ENCODE peak calls at places on chromosomes 13 and 19, in four cellular contexts. P, M, D and X are unnamed samples.

GRCh38 chr13:78102121-78102677 is 183.6 kb upstream of the EDNRB start:
- DNase-seq in M (no peak), P (no peak), D (no peak), X (no peak)

GRCh38 chr13:33872005-33872351 is 54.0 kb downstream of the RFC3 start:
- DNase-seq in D (peak; percentile 91), P (no peak), M (no peak), X (no peak)

GRCh38 chr19:42143341-42144234 is 11.3 kb upstream of the POU2F2 start:
- DNase-seq in P (peak; percentile 83), M (no peak), D (no peak), X (peak; percentile 41)

GRCh38 chr13:39417131-39417530 is 185.9 kb downstream of the LHFPL6 start:
- DNase-seq in M (no peak), D (no peak), P (peak; percentile 45), X (peak; percentile 33)

GRCh38 chr19:33375760-33376159 is 2.3 kb downstream of the CEBPG start:
- DNase-seq in P (no peak), M (no peak), D (peak; percentile 46), X (no peak)

GRCh38 chr13:112028481-112028880 is 38.5 kb upstream of the SOX1 start:
- DNase-seq in D (no peak), P (no peak), M (no peak), X (no peak)

GRCh38 chr19:21604351-21604926 is 99.0 kb downstream of the ZNF429 start:
- DNase-seq in D (no peak), P (no peak), M (no peak), X (no peak)

GRCh38 chr13:40389081-40389641 is 277.3 kb downstream of the FOXO1 start:
- DNase-seq in M (no peak), D (no peak), P (no peak), X (no peak)

GRCh38 chr19:58374200-58374599 is 6.6 kb downstream of the ZNF837 start:
- DNase-seq in D (no peak), M (no peak), P (no peak), X (no peak)

GRCh38 chr19:51861870-51862622 is 25.7 kb downstream of the ZNF577 start:
- DNase-seq in D (no peak), M (no peak), P (no peak), X (no peak)
- TF ChIP-seq ELF4 in D (no peak), M (no peak), P (no peak), X (no peak)

GRCh38 chr19:888615-889385 is 4.2 kb downstream of the MED16 start:
- DNase-seq in D (no peak), M (peak; percentile 66), P (no peak), X (no peak)
- TF ChIP-seq ELF4 in D (no peak), M (no peak), P (no peak), X (no peak)

DNA sequence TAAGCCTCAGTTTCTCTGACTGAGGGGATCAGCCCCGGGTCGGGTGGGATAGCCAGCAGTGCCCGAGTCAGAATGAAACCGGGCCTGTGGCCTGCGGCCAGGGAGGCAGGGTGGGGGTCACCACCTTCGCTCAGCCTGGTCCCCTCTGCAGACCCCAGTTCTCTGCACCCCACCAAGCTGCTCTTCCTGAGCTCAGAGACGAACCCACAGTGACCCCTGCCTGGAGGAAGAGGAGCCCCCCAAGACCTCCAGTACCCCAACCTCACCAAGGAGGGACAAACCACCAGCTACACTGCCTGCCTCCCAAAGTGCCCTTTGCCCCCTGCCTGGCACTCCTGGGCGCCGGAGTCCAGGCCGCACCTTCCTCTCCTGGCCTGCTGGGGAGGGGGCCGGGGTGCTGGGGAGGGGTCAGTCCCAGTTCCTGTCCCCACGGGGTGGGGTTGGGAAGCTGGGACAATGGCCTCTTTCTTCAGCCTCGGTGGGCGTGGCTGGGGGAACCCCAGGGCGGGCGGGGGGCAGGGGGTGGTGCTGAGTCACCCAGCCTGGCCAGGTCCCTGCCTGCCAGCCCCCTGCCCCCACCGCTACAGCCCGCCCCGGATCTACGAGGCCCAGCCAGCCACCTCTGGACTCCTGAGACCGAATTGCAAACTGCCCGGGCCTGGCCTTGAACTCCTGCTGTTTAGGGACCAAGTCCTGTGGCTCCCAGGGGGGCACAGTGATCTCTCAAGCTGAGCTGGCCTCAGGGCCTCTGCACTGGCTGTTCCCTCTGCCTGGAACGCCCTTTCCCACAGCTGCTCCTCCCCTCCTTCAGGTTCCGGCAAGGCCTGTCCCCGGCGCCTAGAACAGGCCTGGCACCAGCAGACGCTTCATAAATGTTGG is 14.3 kb downstream of the ZBTB7A start:
- DNase-seq in D (peak; percentile 95), M (no peak), P (no peak), X (no peak)
- TF ChIP-seq ELF4 in D (no peak), M (no peak), P (no peak), X (no peak)

GRCh38 chr13:113845055-113845454 is 18.8 kb downstream of the GAS6 start:
- DNase-seq in P (no peak), M (no peak), D (peak; percentile 31), X (no peak)
- TF ChIP-seq ELF4 in P (no peak), M (no peak), D (no peak), X (no peak)

DNA sequence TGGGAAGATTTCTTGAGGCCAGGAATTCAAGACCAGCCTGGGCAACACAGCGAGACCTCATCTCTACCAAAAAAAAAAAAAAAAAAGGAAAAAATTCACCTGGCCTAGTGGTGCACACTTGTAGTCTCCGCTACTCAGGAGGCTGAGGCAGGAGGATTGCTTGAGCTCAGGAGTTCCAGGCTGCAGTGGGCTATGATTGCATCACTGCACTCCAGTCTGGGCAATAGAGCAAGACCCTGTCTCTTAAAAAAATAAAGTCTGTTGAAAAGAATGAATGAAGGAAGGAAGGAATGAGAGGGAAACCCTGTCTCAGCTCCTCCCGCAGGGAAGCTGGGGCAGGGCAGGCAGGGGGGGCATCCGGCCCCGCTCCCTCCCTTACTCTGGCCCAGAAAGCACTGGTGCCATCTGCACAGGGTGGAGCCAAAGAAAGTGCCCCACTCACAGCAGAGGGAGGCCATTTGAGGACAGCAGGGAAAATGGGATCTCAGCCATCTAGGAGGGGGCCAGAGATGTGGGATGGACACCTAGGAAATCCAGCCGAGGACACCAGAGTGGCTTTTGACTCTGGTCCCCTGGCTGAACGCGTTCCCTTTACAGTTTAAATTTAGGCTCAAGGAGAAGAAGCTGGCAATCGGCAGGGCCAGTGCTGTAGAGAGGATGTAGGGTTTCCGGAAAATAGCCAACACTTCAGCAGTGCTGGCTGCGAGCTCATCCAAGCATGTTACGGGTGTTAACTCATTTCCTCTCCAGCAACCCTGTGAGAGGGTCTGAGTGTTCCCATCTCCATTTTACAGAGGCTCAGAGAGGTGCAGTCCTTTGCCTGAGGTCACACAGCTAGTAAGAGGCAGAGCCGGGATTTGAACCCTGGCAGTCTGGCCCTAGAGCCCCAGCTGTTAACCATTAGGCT is 3.6 kb upstream of the HPN start:
- DNase-seq in P (no peak), D (no peak), M (no peak), X (no peak)
- TF ChIP-seq ELF4 in P (no peak), D (no peak), M (no peak), X (no peak)

GRCh38 chr13:110268576-110269185 is 38.3 kb downstream of the COL4A1 start:
- DNase-seq in D (no peak), M (peak; percentile 8), P (no peak), X (no peak)
- TF ChIP-seq ELF4 in D (no peak), M (no peak), P (no peak), X (no peak)